ENCODE peak calls at places on chromosomes 1 and 21, in four cellular contexts. X is NCI-H526; K is GOT3; W is activated CD8-positive, alpha-beta memory T cell treated with anti-CD3 and anti-CD28 coated beads for 48 hours. P is an unnamed sample.

GRCh38 chr1:92567211-92567868 is 80.6 kb upstream of the GFI1 start:
- DNase-seq in X (no peak), K (no peak), W (no peak), P (no peak)

GRCh38 chr1:222824641-222825040 is 9.8 kb downstream of the DISP1 start:
- DNase-seq in X (no peak), K (no peak), W (no peak), P (no peak)

GRCh38 chr1:61950418-61950817 is 208.1 kb downstream of the PATJ start:
- DNase-seq in X (no peak), K (no peak), W (no peak), P (no peak)

GRCh38 chr1:31897534-31898100 is 40.6 kb downstream of the PTP4A2 start:
- DNase-seq in X (no peak), K (no peak), W (no peak), P (no peak)

GRCh38 chr1:113976609-113977278 is 2.5 kb upstream of the OLFML3 start:
- DNase-seq in X (peak), K (no peak), W (no peak), P (no peak)

GRCh38 chr21:33205476-33205875 is 24.3 kb upstream of the IFNAR2 start:
- DNase-seq in X (no peak), K (no peak), W (no peak), P (no peak)

GRCh38 chr1:19799877-19800804 is at the start of gene TMCO4:
- DNase-seq in X (peak), K (peak), W (peak), P (peak)

GRCh38 chr1:25889470-25889869 is 14.0 kb upstream of the PAQR7 start:
- DNase-seq in X (no peak), K (no peak), W (no peak), P (no peak)

GRCh38 chr1:54499097-54500029 is 48.7 kb upstream of the ACOT11 start:
- DNase-seq in X (peak), K (no peak), W (no peak), P (no peak)